ENCODE peak calls at places on chromosomes 11 and 22, in ten cellular contexts. W is tibial nerve, F is A549, E is ovary, J is right lobe of liver, C is transverse colon, R is suprapubic skin, N is adrenal gland, T is uterus, U is body of pancreas. B is an unnamed sample.

GRCh38 chr22:19385221-19385906 is 46.2 kb downstream of the HIRA start:
- DNase-seq in W (no peak), F (no peak), E (no peak), J (peak; percentile 42), C (no peak), R (no peak), N (no peak), T (no peak), U (no peak), B (no peak)

GRCh38 chr11:115606223-115607220 is 102.3 kb upstream of the CADM1 start:
- DNase-seq in W (peak; percentile 16), F (no peak), E (peak; percentile 24), J (peak; percentile 73), C (no peak), R (no peak), N (peak; percentile 53), T (peak; percentile 27), U (peak; percentile 55), B (no peak)

GRCh38 chr11:109209572-109209971 is 212.4 kb upstream of the C11orf87 start:
- DNase-seq in W (no peak), F (no peak), E (no peak), J (no peak), C (no peak), R (no peak), N (no peak), T (no peak), U (no peak), B (no peak)

GRCh38 chr11:79113099-79113498 is 327.7 kb downstream of the TENM4 start:
- DNase-seq in W (no peak), F (no peak), E (peak; percentile 73), J (no peak), C (no peak), R (no peak), N (no peak), T (no peak), U (no peak), B (no peak)

GRCh38 chr11:46747150-46747549 is 28.1 kb downstream of the F2 start:
- DNase-seq in W (no peak), F (no peak), E (no peak), J (no peak), C (no peak), R (no peak), N (no peak), T (no peak), U (no peak), B (no peak)

GRCh38 chr11:129277216-129277838 is 85.2 kb upstream of the ARHGAP32 start:
- DNase-seq in W (no peak), F (no peak), E (no peak), J (no peak), C (no peak), R (no peak), N (no peak), T (no peak), U (no peak), B (no peak)

GRCh38 chr22:50250555-50251471 is at the start of gene HDAC10:
- DNase-seq in W (peak; percentile 45), F (no peak), E (peak; percentile 75), J (peak; percentile 89), C (peak; percentile 91), R (no peak), N (peak; percentile 76), T (peak; percentile 66), U (peak; percentile 83), B (peak; percentile 96)

GRCh38 chr11:93041682-93042081 is 72.2 kb downstream of the MTNR1B start:
- DNase-seq in W (no peak), F (no peak), E (no peak), J (no peak), C (no peak), R (no peak), N (no peak), T (no peak), U (no peak), B (no peak)

GRCh38 chr11:111297696-111298095 is 650 bp upstream of the POU2AF3 start:
- DNase-seq in W (no peak), F (no peak), E (no peak), J (no peak), C (no peak), R (no peak), N (no peak), T (no peak), U (no peak), B (no peak)

GRCh38 chr11:2562181-2562581 is 117.4 kb downstream of the KCNQ1 start:
- DNase-seq in W (no peak), F (no peak), E (no peak), J (no peak), C (peak; percentile 8), R (peak; percentile 44), N (no peak), T (no peak), U (peak; percentile 43), B (no peak)

GRCh38 chr11:119030329-119031047 is at the start of gene SLC37A4:
- DNase-seq in W (peak; percentile 94), F (peak; percentile 80), E (peak; percentile 96), J (peak; percentile 99), C (peak; percentile 100), R (peak; percentile 97), N (peak; percentile 98), T (peak; percentile 98), U (peak; percentile 100), B (peak; percentile 97)
- TF ChIP-seq CTCF in W (peak; percentile 93), F (peak; percentile 61), E (peak; percentile 78), J (no peak), C (peak; percentile 80), R (no peak), N (no peak), T (peak; percentile 96), U (peak; percentile 99), B (no peak)

GRCh38 chr11:94130589-94131362 is 2.1 kb downstream of the PANX1 start:
- DNase-seq in W (peak; percentile 54), F (no peak), E (no peak), J (no peak), C (no peak), R (no peak), N (no peak), T (peak; percentile 59), U (no peak), B (peak; percentile 43)

GRCh38 chr11:94127632-94128031 is 1.0 kb upstream of the PANX1 start:
- DNase-seq in W (no peak), F (no peak), E (no peak), J (no peak), C (no peak), R (no peak), N (no peak), T (no peak), U (no peak), B (no peak)

GRCh38 chr11:94129505-94130335 is 1.1 kb downstream of the PANX1 start:
- DNase-seq in W (peak; percentile 48), F (no peak), E (peak; percentile 42), J (no peak), C (peak; percentile 90), R (no peak), N (no peak), T (peak; percentile 54), U (no peak), B (no peak)

GRCh38 chr11:94128171-94128745 is 383 bp upstream of the PANX1 start:
- DNase-seq in W (peak; percentile 42), F (no peak), E (no peak), J (no peak), C (peak; percentile 57), R (no peak), N (no peak), T (peak; percentile 58), U (peak; percentile 42), B (peak; percentile 87)

DNA sequence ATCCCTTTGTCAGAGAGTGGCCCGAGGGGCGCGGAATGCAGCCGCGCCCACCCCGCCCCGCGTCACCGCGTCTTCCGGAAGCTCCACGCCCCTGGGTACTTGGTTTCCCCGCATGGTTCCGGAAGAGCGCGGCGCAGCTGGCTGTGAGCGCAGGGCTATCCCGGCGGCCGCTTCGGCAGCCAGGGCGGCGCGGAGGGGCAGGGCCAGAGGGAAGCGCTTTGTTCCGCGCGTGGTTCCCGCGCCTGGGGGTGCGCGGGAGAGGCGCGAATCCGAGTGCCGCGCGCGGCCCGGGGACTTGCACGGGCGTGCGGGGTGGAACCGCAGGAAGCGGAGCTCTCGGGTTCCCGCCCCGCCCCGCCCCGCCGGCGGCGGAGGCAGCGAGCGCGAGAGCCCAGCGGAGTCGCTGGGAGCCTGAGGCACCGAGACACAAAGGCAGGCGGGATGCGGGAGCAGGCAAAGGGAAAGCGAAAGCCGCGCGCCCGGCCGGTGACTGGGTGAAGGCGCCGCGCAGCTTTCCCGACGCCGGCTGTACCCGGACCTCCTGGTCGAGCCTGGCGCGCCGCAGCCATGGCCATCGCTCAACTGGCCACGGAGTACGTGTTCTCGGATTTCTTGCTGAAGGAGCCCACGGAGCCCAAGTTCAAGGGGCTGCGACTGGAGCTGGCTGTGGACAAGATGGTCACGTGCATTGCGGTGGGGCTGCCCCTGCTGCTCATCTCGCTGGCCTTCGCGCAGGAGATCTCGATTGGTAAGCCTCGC is at the start of gene PANX1:
- DNase-seq in W (peak; percentile 60), F (peak; percentile 61), E (peak; percentile 70), J (peak; percentile 82), C (peak; percentile 80), R (peak; percentile 90), N (peak; percentile 72), T (peak; percentile 82), U (peak; percentile 70), B (peak; percentile 95)
- TF ChIP-seq POLR2A in W (peak; percentile 50), F (peak; percentile 60), E (peak; percentile 18), J (peak; percentile 91), C (peak; percentile 58), R (no peak), N (peak; percentile 78), T (peak; percentile 57), U (peak; percentile 72), B (no peak)

GRCh38 chr11:6234314-6235031 is at the start of gene FHIP1B:
- DNase-seq in W (peak; percentile 98), F (peak; percentile 86), E (peak; percentile 99), J (peak; percentile 100), C (peak; percentile 100), R (peak; percentile 100), N (peak; percentile 100), T (peak; percentile 100), U (peak; percentile 100), B (peak; percentile 100)
- TF ChIP-seq CTCF in W (peak; percentile 15), F (no peak), E (no peak), J (no peak), C (no peak), R (no peak), N (no peak), T (no peak), U (peak; percentile 26), B (no peak)

GRCh38 chr11:126281666-126282175 is 1.2 kb upstream of the TIRAP start:
- DNase-seq in W (no peak), F (no peak), E (no peak), J (no peak), C (no peak), R (no peak), N (no peak), T (no peak), U (no peak), B (no peak)

GRCh38 chr11:126281245-126281644 is 1.6 kb upstream of the TIRAP start:
- DNase-seq in W (no peak), F (no peak), E (no peak), J (no peak), C (no peak), R (no peak), N (no peak), T (no peak), U (no peak), B (no peak)

GRCh38 chr11:126282361-126282741 is 542 bp upstream of the TIRAP start:
- DNase-seq in W (peak; percentile 27), F (no peak), E (peak; percentile 52), J (peak; percentile 63), C (peak; percentile 57), R (no peak), N (peak; percentile 45), T (peak; percentile 45), U (peak; percentile 55), B (peak; percentile 36)

GRCh38 chr11:126284829-126285228 is 1.9 kb downstream of the TIRAP start:
- DNase-seq in W (peak; percentile 54), F (peak; percentile 19), E (peak; percentile 75), J (no peak), C (peak; percentile 83), R (no peak), N (peak; percentile 74), T (peak; percentile 75), U (peak; percentile 65), B (peak; percentile 73)

GRCh38 chr11:126282742-126283591 is at the start of gene TIRAP:
- DNase-seq in W (peak; percentile 41), F (peak; percentile 33), E (peak; percentile 75), J (peak; percentile 86), C (peak; percentile 76), R (peak; percentile 80), N (peak; percentile 75), T (peak; percentile 61), U (peak; percentile 75), B (peak; percentile 91)
- TF ChIP-seq POLR2A in W (no peak), F (peak; percentile 83), E (peak; percentile 22), J (peak; percentile 83), C (peak; percentile 68), R (no peak), N (peak; percentile 68), T (peak; percentile 57), U (peak; percentile 84), B (no peak)